ENCODE peak calls at places on chromosomes 1 and 21, in four cellular contexts. One of them, this sample, is unnamed.

GRCh38 chr1:61872206-61872605 is 129.9 kb downstream of the PATJ start:
- DNase-seq in K562: no peak
- DNase-seq in HepG2: no peak
- DNase-seq in GM12878: no peak
- DNase-seq in this sample: no peak

GRCh38 chr1:226408285-226409184 is 642 bp upstream of the PARP1 start:
- DNase-seq in GM12878: no peak
- DNase-seq in K562: no peak
- DNase-seq in HepG2: no peak
- DNase-seq in this sample: no peak

GRCh38 chr1:200912737-200913407 is 18.2 kb downstream of the INAVA start:
- DNase-seq in GM12878: no peak
- DNase-seq in K562: no peak
- DNase-seq in HepG2: no peak
- DNase-seq in this sample: no peak

GRCh38 chr1:227893696-227894305 is 53.9 kb downstream of the WNT9A start:
- DNase-seq in HepG2: no peak
- DNase-seq in GM12878: no peak
- DNase-seq in K562: no peak
- DNase-seq in this sample: no peak

GRCh38 chr1:215507119-215507518 is 60.0 kb upstream of the KCTD3 start:
- DNase-seq in K562: no peak
- DNase-seq in HepG2: no peak
- DNase-seq in GM12878: no peak
- DNase-seq in this sample: no peak

GRCh38 chr1:231951399-231951798 is 324.8 kb downstream of the DISC1 start:
- DNase-seq in GM12878: no peak
- DNase-seq in K562: no peak
- DNase-seq in HepG2: no peak
- DNase-seq in this sample: no peak

GRCh38 chr1:110281363-110282290 is 57.5 kb upstream of the RBM15 start:
- DNase-seq in GM12878: no peak
- DNase-seq in HepG2: no peak
- DNase-seq in K562: peak
- DNase-seq in this sample: no peak

GRCh38 chr1:44894591-44894990 is 51.5 kb upstream of the PTCH2 start:
- DNase-seq in HepG2: no peak
- DNase-seq in K562: no peak
- DNase-seq in GM12878: no peak
- DNase-seq in this sample: no peak

GRCh38 chr1:1452882-1453281 is 3.4 kb downstream of the ATAD3C start:
- DNase-seq in K562: no peak
- DNase-seq in HepG2: no peak
- DNase-seq in GM12878: no peak
- DNase-seq in this sample: no peak

GRCh38 chr1:188762344-188762743 is 1715.3 kb downstream of the BRINP3 start:
- DNase-seq in HepG2: no peak
- DNase-seq in GM12878: no peak
- DNase-seq in K562: no peak
- DNase-seq in this sample: no peak

GRCh38 chr1:41848216-41848952 is 70.3 kb downstream of the HIVEP3 start:
- DNase-seq in K562: no peak
- DNase-seq in HepG2: no peak
- DNase-seq in GM12878: no peak
- DNase-seq in this sample: no peak

GRCh38 chr1:25501235-25502058 is 42.0 kb upstream of the LDLRAP1 start:
- DNase-seq in GM12878: no peak
- DNase-seq in K562: peak
- DNase-seq in HepG2: peak
- DNase-seq in this sample: no peak

GRCh38 chr1:37474697-37475379 is 458 bp downstream of the ZC3H12A start:
- DNase-seq in GM12878: no peak
- DNase-seq in HepG2: no peak
- DNase-seq in K562: peak
- DNase-seq in this sample: peak

GRCh38 chr1:235714205-235714897 is 64.8 kb upstream of the GNG4 start:
- DNase-seq in HepG2: no peak
- DNase-seq in GM12878: no peak
- DNase-seq in K562: no peak
- DNase-seq in this sample: no peak

GRCh38 chr1:228650141-228650540 is 85.1 kb upstream of the RHOU start:
- DNase-seq in HepG2: no peak
- DNase-seq in GM12878: no peak
- DNase-seq in K562: peak
- DNase-seq in this sample: no peak

GRCh38 chr1:55378582-55378981 is 163.4 kb upstream of the USP24 start:
- DNase-seq in GM12878: no peak
- DNase-seq in HepG2: peak
- DNase-seq in K562: peak
- DNase-seq in this sample: peak
- TF ChIP-seq FOXM1 in GM12878: no peak
- TF ChIP-seq FOXM1 in HepG2: no peak
- TF ChIP-seq FOXM1 in K562: no peak
- TF ChIP-seq FOXM1 in this sample: no peak

GRCh38 chr1:10564063-10564462 is 89.3 kb downstream of the PEX14 start:
- DNase-seq in HepG2: no peak
- DNase-seq in GM12878: no peak
- DNase-seq in K562: no peak
- DNase-seq in this sample: no peak
- TF ChIP-seq BHLHE40 in HepG2: no peak
- TF ChIP-seq BHLHE40 in GM12878: no peak
- TF ChIP-seq BHLHE40 in K562: no peak
- TF ChIP-seq BHLHE40 in this sample: no peak

GRCh38 chr21:41660748-41661147 is 106.1 kb downstream of the RIPK4 start:
- DNase-seq in GM12878: no peak
- DNase-seq in K562: no peak
- DNase-seq in HepG2: no peak
- DNase-seq in this sample: no peak

GRCh38 chr21:41655259-41655658 is 111.6 kb downstream of the RIPK4 start:
- DNase-seq in HepG2: no peak
- DNase-seq in K562: no peak
- DNase-seq in GM12878: no peak
- DNase-seq in this sample: no peak

GRCh38 chr21:41656946-41657525 is 109.8 kb downstream of the RIPK4 start:
- DNase-seq in K562: no peak
- DNase-seq in HepG2: no peak
- DNase-seq in GM12878: no peak
- DNase-seq in this sample: no peak

GRCh38 chr21:41659791-41660560 is 106.9 kb downstream of the RIPK4 start:
- DNase-seq in K562: no peak
- DNase-seq in GM12878: no peak
- DNase-seq in HepG2: peak
- DNase-seq in this sample: no peak

DNA sequence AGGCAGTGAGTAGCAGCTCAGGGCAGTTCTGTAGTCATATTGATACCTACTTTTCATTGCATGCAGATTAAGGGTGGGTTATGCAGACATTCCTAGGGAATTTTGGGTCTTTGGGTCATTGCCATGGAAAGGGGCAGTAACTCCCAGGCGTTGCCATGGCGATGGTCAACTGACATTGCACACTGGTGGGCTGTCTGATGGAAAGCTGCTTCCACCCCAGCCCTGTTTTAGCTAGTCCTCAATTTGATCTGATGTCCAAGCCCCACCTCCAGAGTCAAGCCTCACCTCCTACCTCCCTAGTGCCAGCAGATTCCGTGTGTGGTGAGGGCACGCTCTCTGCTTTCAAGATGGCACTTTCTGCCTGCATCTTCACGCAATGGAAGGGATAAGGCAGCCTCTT is 108.5 kb downstream of the RIPK4 start:
- DNase-seq in GM12878: no peak
- DNase-seq in HepG2: no peak
- DNase-seq in K562: no peak
- DNase-seq in this sample: no peak
- TF ChIP-seq FOXM1 in GM12878: no peak
- TF ChIP-seq FOXM1 in HepG2: no peak
- TF ChIP-seq FOXM1 in K562: no peak
- TF ChIP-seq FOXM1 in this sample: no peak

DNA sequence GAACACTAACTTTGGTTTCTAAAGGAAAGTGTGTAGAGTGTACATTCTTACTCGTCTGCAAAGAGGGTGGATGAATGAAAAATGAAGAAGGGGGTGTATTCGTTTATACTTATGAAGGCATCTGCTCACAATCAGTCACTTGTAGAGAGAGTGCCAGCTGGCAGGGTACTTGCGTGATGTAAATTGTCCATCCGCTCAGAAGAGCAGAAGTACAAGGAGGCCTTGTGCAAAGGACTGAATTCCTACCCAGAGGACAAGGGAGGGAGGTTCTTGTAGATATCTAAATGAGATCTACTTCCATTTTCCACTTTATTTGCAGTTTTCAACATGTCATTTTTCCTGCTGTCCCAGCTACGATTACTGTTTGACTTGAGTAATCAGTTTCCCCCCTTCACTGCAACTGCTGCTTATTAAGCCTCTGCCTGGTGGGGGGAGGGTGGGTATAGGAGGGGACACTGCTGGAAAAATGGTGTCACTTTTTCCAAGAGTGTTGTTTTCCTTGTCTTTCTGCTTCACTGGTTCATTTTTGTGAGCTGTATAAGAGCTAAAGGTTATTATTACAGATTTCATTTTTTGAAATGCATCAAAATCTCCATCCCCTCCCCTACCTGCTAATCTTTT is 67.3 kb downstream of the LAMC1 start:
- DNase-seq in GM12878: no peak
- DNase-seq in K562: no peak
- DNase-seq in HepG2: peak
- DNase-seq in this sample: no peak
- TF ChIP-seq BHLHE40 in GM12878: no peak
- TF ChIP-seq BHLHE40 in K562: no peak
- TF ChIP-seq BHLHE40 in HepG2: no peak
- TF ChIP-seq BHLHE40 in this sample: no peak

GRCh38 chr1:6360517-6360916 is 33.0 kb downstream of the ACOT7 start:
- DNase-seq in K562: no peak
- DNase-seq in GM12878: no peak
- DNase-seq in HepG2: no peak
- DNase-seq in this sample: no peak

GRCh38 chr1:6359568-6360496 is 33.7 kb downstream of the ACOT7 start:
- DNase-seq in K562: peak
- DNase-seq in HepG2: peak
- DNase-seq in GM12878: peak
- DNase-seq in this sample: no peak

GRCh38 chr1:6358757-6359567 is 34.6 kb downstream of the ACOT7 start:
- DNase-seq in HepG2: no peak
- DNase-seq in GM12878: no peak
- DNase-seq in K562: no peak
- DNase-seq in this sample: no peak

GRCh38 chr1:6357243-6357929 is 36.2 kb downstream of the ACOT7 start:
- DNase-seq in K562: peak
- DNase-seq in HepG2: no peak
- DNase-seq in GM12878: no peak
- DNase-seq in this sample: no peak

DNA sequence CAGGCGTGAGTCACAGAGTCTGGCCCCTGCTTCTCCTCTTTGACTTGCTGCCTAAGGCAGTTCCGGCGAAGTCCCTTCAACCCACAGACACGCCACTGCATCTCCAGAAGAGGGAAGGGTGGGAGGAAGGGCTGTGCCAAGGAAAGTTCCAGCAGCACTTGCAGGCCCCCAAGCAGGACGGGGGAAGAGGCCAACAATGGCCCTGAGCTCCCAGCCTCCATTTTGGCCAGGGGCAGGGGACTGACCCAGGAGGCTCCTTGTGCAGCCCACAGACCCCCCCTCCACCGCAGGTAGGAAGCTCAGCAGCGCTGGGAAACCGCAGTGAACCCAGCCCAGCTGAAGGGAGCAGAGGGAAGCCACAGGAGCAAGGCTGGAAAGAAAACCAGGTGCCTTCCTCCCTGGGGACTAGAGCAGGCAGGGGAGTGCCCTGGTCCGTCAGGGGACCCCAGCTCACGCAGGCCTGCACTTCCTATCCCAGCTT is 35.4 kb downstream of the ACOT7 start:
- DNase-seq in K562: no peak
- DNase-seq in GM12878: no peak
- DNase-seq in HepG2: no peak
- DNase-seq in this sample: no peak
- TF ChIP-seq FOXM1 in K562: no peak
- TF ChIP-seq FOXM1 in GM12878: no peak
- TF ChIP-seq FOXM1 in HepG2: no peak
- TF ChIP-seq FOXM1 in this sample: no peak

GRCh38 chr1:23202263-23202749 is 15.0 kb downstream of the HTR1D start:
- DNase-seq in HepG2: no peak
- DNase-seq in K562: no peak
- DNase-seq in GM12878: no peak
- DNase-seq in this sample: no peak

GRCh38 chr1:23196627-23197328 is 20.5 kb downstream of the HTR1D start:
- DNase-seq in GM12878: no peak
- DNase-seq in K562: no peak
- DNase-seq in HepG2: no peak
- DNase-seq in this sample: no peak

GRCh38 chr1:23200885-23201284 is 16.4 kb downstream of the HTR1D start:
- DNase-seq in GM12878: no peak
- DNase-seq in K562: no peak
- DNase-seq in HepG2: no peak
- DNase-seq in this sample: no peak

GRCh38 chr1:23194119-23194984 is 22.9 kb downstream of the HTR1D start:
- DNase-seq in HepG2: no peak
- DNase-seq in GM12878: no peak
- DNase-seq in K562: no peak
- DNase-seq in this sample: no peak

DNA sequence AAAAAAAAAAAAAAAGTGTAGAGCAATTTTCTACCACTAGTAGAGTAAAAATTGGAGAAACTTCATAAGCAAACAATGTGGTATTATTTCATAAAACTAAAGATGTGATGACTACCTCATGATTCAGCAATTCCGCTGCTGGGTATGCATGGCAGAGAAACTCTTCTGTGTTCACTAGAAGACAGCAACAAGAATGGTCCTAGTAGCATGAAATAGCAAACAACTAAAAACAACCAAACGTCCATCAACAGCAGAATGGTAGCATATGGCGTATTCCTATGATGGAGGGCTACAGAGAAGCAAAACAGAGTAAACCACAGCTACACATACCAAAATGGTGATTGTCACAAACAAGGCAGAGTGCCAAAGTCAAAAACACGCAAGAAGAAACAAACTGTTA is 18.9 kb downstream of the HTR1D start:
- DNase-seq in GM12878: no peak
- DNase-seq in K562: no peak
- DNase-seq in HepG2: no peak
- DNase-seq in this sample: no peak
- TF ChIP-seq BHLHE40 in GM12878: no peak
- TF ChIP-seq BHLHE40 in K562: no peak
- TF ChIP-seq BHLHE40 in HepG2: no peak
- TF ChIP-seq BHLHE40 in this sample: no peak

GRCh38 chr1:66312316-66312715 is 221.6 kb upstream of the SGIP1 start:
- DNase-seq in K562: no peak
- DNase-seq in HepG2: no peak
- DNase-seq in GM12878: no peak
- DNase-seq in this sample: no peak
- TF ChIP-seq FOXM1 in K562: no peak
- TF ChIP-seq FOXM1 in HepG2: no peak
- TF ChIP-seq FOXM1 in GM12878: no peak
- TF ChIP-seq FOXM1 in this sample: no peak

This sample was measured in HEK293T.